ENCODE peak calls at places on chromosomes 1 and 21, in six cellular contexts. One of them, this sample, is unnamed.

GRCh38 chr1:90501281-90501680 is 215.8 kb downstream of the BARHL2 start:
- DNase-seq in K562: no peak
- DNase-seq in ovary: no peak
- DNase-seq in upper lobe of left lung: no peak
- DNase-seq in sigmoid colon: no peak
- DNase-seq in transverse colon: no peak
- DNase-seq in this sample: no peak

GRCh38 chr1:177586429-177586828 is 383.4 kb downstream of the SEC16B start:
- DNase-seq in upper lobe of left lung: no peak
- DNase-seq in K562: no peak
- DNase-seq in ovary: no peak
- DNase-seq in sigmoid colon: no peak
- DNase-seq in transverse colon: no peak
- DNase-seq in this sample: no peak

GRCh38 chr1:48493970-48494769 is 22.2 kb upstream of the SPATA6 start:
- DNase-seq in ovary: peak; percentile 30
- DNase-seq in transverse colon: peak; percentile 24
- DNase-seq in upper lobe of left lung: no peak
- DNase-seq in K562: no peak
- DNase-seq in sigmoid colon: peak; percentile 67
- DNase-seq in this sample: no peak

GRCh38 chr1:244414543-244414942 is 37.2 kb downstream of the ADSS2 start:
- DNase-seq in sigmoid colon: no peak
- DNase-seq in ovary: no peak
- DNase-seq in upper lobe of left lung: no peak
- DNase-seq in K562: no peak
- DNase-seq in transverse colon: no peak
- DNase-seq in this sample: no peak

GRCh38 chr1:181106022-181106312 is 17.5 kb downstream of the IER5 start:
- DNase-seq in transverse colon: no peak
- DNase-seq in sigmoid colon: no peak
- DNase-seq in ovary: no peak
- DNase-seq in upper lobe of left lung: no peak
- DNase-seq in K562: no peak
- DNase-seq in this sample: no peak

GRCh38 chr1:98055457-98055856 is 134.6 kb upstream of the DPYD start:
- DNase-seq in upper lobe of left lung: no peak
- DNase-seq in ovary: no peak
- DNase-seq in K562: no peak
- DNase-seq in transverse colon: no peak
- DNase-seq in sigmoid colon: no peak
- DNase-seq in this sample: no peak

GRCh38 chr1:44646276-44646675 is 28.0 kb downstream of the TMEM53 start:
- DNase-seq in upper lobe of left lung: peak; percentile 71
- DNase-seq in K562: no peak
- DNase-seq in sigmoid colon: peak; percentile 90
- DNase-seq in transverse colon: peak; percentile 37
- DNase-seq in ovary: no peak
- DNase-seq in this sample: no peak

GRCh38 chr21:41507521-41508414 is at the start of gene TMPRSS2:
- DNase-seq in upper lobe of left lung: peak; percentile 93
- DNase-seq in K562: no peak
- DNase-seq in transverse colon: peak; percentile 90
- DNase-seq in sigmoid colon: no peak
- DNase-seq in ovary: no peak
- DNase-seq in this sample: no peak

GRCh38 chr1:16161717-16162116 is 5.8 kb upstream of the EPHA2 start:
- DNase-seq in sigmoid colon: no peak
- DNase-seq in upper lobe of left lung: no peak
- DNase-seq in ovary: no peak
- DNase-seq in transverse colon: no peak
- DNase-seq in K562: no peak
- DNase-seq in this sample: no peak

GRCh38 chr1:97243973-97244560 is 522.5 kb downstream of the PTBP2 start:
- DNase-seq in transverse colon: no peak
- DNase-seq in upper lobe of left lung: no peak
- DNase-seq in K562: no peak
- DNase-seq in ovary: no peak
- DNase-seq in sigmoid colon: no peak
- DNase-seq in this sample: no peak

GRCh38 chr1:115303364-115303763 is 34.7 kb downstream of the NGF start:
- DNase-seq in upper lobe of left lung: no peak
- DNase-seq in ovary: no peak
- DNase-seq in sigmoid colon: no peak
- DNase-seq in K562: no peak
- DNase-seq in transverse colon: no peak
- DNase-seq in this sample: no peak

GRCh38 chr21:32538147-32538792 is 47.1 kb downstream of the TCP10L start:
- DNase-seq in transverse colon: no peak
- DNase-seq in upper lobe of left lung: no peak
- DNase-seq in sigmoid colon: no peak
- DNase-seq in ovary: no peak
- DNase-seq in K562: no peak
- DNase-seq in this sample: no peak

GRCh38 chr1:157377216-157377821 is 175.0 kb downstream of the FCRL5 start:
- DNase-seq in transverse colon: peak; percentile 46
- DNase-seq in sigmoid colon: no peak
- DNase-seq in K562: peak; percentile 29
- DNase-seq in ovary: no peak
- DNase-seq in upper lobe of left lung: no peak
- DNase-seq in this sample: no peak

GRCh38 chr1:9768983-9769382 is 54.8 kb downstream of the CLSTN1 start:
- DNase-seq in ovary: no peak
- DNase-seq in upper lobe of left lung: no peak
- DNase-seq in sigmoid colon: peak; percentile 5
- DNase-seq in K562: no peak
- DNase-seq in transverse colon: no peak
- DNase-seq in this sample: no peak

GRCh38 chr21:31924548-31924947 is 51.7 kb downstream of the HUNK start:
- DNase-seq in transverse colon: no peak
- DNase-seq in sigmoid colon: no peak
- DNase-seq in upper lobe of left lung: no peak
- DNase-seq in K562: no peak
- DNase-seq in ovary: no peak
- DNase-seq in this sample: no peak

GRCh38 chr1:206685749-206686485 is 1.2 kb downstream of the MAPKAPK2 start:
- DNase-seq in sigmoid colon: peak; percentile 85
- DNase-seq in upper lobe of left lung: peak; percentile 91
- DNase-seq in ovary: peak; percentile 79
- DNase-seq in K562: peak; percentile 77
- DNase-seq in transverse colon: peak; percentile 53
- DNase-seq in this sample: peak; percentile 47

GRCh38 chr1:203437696-203438315 is 37.8 kb upstream of the PRELP start:
- DNase-seq in transverse colon: no peak
- DNase-seq in K562: no peak
- DNase-seq in sigmoid colon: no peak
- DNase-seq in upper lobe of left lung: peak; percentile 25
- DNase-seq in ovary: no peak
- DNase-seq in this sample: no peak

GRCh38 chr1:162349635-162350330 is 26.9 kb downstream of the SPATA46 start:
- DNase-seq in transverse colon: no peak
- DNase-seq in ovary: no peak
- DNase-seq in K562: peak; percentile 39
- DNase-seq in sigmoid colon: no peak
- DNase-seq in upper lobe of left lung: no peak
- DNase-seq in this sample: no peak

GRCh38 chr1:175207971-175208370 is 15.4 kb upstream of the KIAA0040 start:
- DNase-seq in K562: no peak
- DNase-seq in transverse colon: no peak
- DNase-seq in ovary: no peak
- DNase-seq in sigmoid colon: no peak
- DNase-seq in upper lobe of left lung: no peak
- DNase-seq in this sample: no peak

GRCh38 chr1:176364231-176364905 is 98.6 kb upstream of the PAPPA2 start:
- DNase-seq in K562: no peak
- DNase-seq in transverse colon: no peak
- DNase-seq in sigmoid colon: no peak
- DNase-seq in upper lobe of left lung: no peak
- DNase-seq in ovary: no peak
- DNase-seq in this sample: no peak

GRCh38 chr1:154489863-154490262 is 12.2 kb upstream of the TDRD10 start:
- DNase-seq in ovary: no peak
- DNase-seq in transverse colon: no peak
- DNase-seq in upper lobe of left lung: no peak
- DNase-seq in K562: no peak
- DNase-seq in sigmoid colon: no peak
- DNase-seq in this sample: no peak

GRCh38 chr1:8681317-8681650 is 136.2 kb downstream of the RERE start:
- DNase-seq in upper lobe of left lung: no peak
- DNase-seq in ovary: no peak
- DNase-seq in transverse colon: no peak
- DNase-seq in K562: no peak
- DNase-seq in sigmoid colon: no peak
- DNase-seq in this sample: no peak

GRCh38 chr1:246058478-246058877 is 448.6 kb downstream of the SMYD3 start:
- DNase-seq in ovary: no peak
- DNase-seq in K562: no peak
- DNase-seq in sigmoid colon: no peak
- DNase-seq in upper lobe of left lung: no peak
- DNase-seq in transverse colon: no peak
- DNase-seq in this sample: no peak

GRCh38 chr1:2583871-2584341 is 2.7 kb upstream of the PRXL2B start:
- DNase-seq in sigmoid colon: no peak
- DNase-seq in ovary: no peak
- DNase-seq in upper lobe of left lung: no peak
- DNase-seq in K562: no peak
- DNase-seq in transverse colon: peak; percentile 37
- DNase-seq in this sample: no peak

GRCh38 chr1:183215076-183215720 is 29.1 kb downstream of the LAMC2 start:
- DNase-seq in transverse colon: no peak
- DNase-seq in ovary: no peak
- DNase-seq in K562: no peak
- DNase-seq in sigmoid colon: no peak
- DNase-seq in upper lobe of left lung: no peak
- DNase-seq in this sample: no peak

GRCh38 chr1:27600500-27601175 is 3.3 kb downstream of the AHDC1 start:
- DNase-seq in sigmoid colon: no peak
- DNase-seq in transverse colon: no peak
- DNase-seq in K562: no peak
- DNase-seq in ovary: peak; percentile 56
- DNase-seq in upper lobe of left lung: no peak
- DNase-seq in this sample: no peak

GRCh38 chr1:187985897-187986654 is 1157.3 kb downstream of the PLA2G4A start:
- DNase-seq in K562: no peak
- DNase-seq in sigmoid colon: no peak
- DNase-seq in ovary: no peak
- DNase-seq in upper lobe of left lung: no peak
- DNase-seq in transverse colon: no peak
- DNase-seq in this sample: no peak
- TF ChIP-seq EP300 in K562: no peak
- TF ChIP-seq EP300 in sigmoid colon: no peak
- TF ChIP-seq EP300 in ovary: no peak
- TF ChIP-seq EP300 in upper lobe of left lung: no peak
- TF ChIP-seq EP300 in transverse colon: no peak
- TF ChIP-seq EP300 in this sample: no peak

DNA sequence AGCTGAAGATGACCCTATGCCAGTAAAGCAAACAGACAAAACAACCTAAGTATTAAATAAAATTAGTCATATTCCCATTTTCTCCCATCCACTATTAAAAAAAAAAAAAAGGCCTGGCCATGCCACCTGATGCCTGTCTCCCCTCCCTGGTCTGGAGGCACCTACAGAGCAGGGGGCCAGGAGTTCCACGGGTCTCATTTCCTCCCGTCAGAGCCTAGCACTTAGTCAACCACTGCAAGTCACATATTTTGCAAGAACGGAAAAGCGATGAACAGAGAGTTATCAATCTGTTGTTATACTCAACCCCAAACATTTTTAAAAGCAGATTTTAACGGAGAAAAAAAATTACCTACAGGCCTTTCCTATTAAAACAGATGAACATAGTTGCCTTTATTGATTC is 59.3 kb downstream of the TGFBR3 start:
- DNase-seq in sigmoid colon: no peak
- DNase-seq in K562: no peak
- DNase-seq in ovary: no peak
- DNase-seq in transverse colon: no peak
- DNase-seq in upper lobe of left lung: no peak
- DNase-seq in this sample: no peak
- H3K27me3 ChIP-seq in sigmoid colon: no peaks in the 10 kb centered on the region
- H3K27me3 ChIP-seq in K562: no peaks in the 10 kb centered on the region
- H3K27me3 ChIP-seq in ovary: no peaks in the 10 kb centered on the region
- H3K27me3 ChIP-seq in transverse colon: no peaks in the 10 kb centered on the region
- H3K27me3 ChIP-seq in upper lobe of left lung: no peaks in the 10 kb centered on the region
- H3K27me3 ChIP-seq in this sample: no peaks in the 10 kb centered on the region

GRCh38 chr1:167714851-167715652 is 6.7 kb upstream of the MPZL1 start:
- DNase-seq in ovary: peak; percentile 91
- DNase-seq in transverse colon: peak; percentile 90
- DNase-seq in sigmoid colon: peak; percentile 92
- DNase-seq in upper lobe of left lung: no peak
- DNase-seq in K562: peak; percentile 78
- DNase-seq in this sample: peak; percentile 98
- TF ChIP-seq EP300 in ovary: no peak
- TF ChIP-seq EP300 in transverse colon: no peak
- TF ChIP-seq EP300 in sigmoid colon: no peak
- TF ChIP-seq EP300 in upper lobe of left lung: no peak
- TF ChIP-seq EP300 in K562: peak; percentile 86
- TF ChIP-seq EP300 in this sample: peak; percentile 73

GRCh38 chr21:45356653-45357435 is 48.1 kb upstream of the COL18A1 start:
- DNase-seq in upper lobe of left lung: no peak
- DNase-seq in ovary: no peak
- DNase-seq in sigmoid colon: no peak
- DNase-seq in transverse colon: no peak
- DNase-seq in K562: no peak
- DNase-seq in this sample: no peak
- H3K27me3 ChIP-seq in upper lobe of left lung: no peaks in the 10 kb centered on the region
- H3K27me3 ChIP-seq in ovary: no peaks in the 10 kb centered on the region
- H3K27me3 ChIP-seq in sigmoid colon: no peaks in the 10 kb centered on the region
- H3K27me3 ChIP-seq in transverse colon: no peaks in the 10 kb centered on the region
- H3K27me3 ChIP-seq in K562: peaks cover 11% of the 10 kb centered on the region
- H3K27me3 ChIP-seq in this sample: no peaks in the 10 kb centered on the region

GRCh38 chr1:26530540-26530897 is 958 bp downstream of the RPS6KA1 start:
- DNase-seq in K562: no peak
- DNase-seq in sigmoid colon: no peak
- DNase-seq in upper lobe of left lung: no peak
- DNase-seq in ovary: peak; percentile 32
- DNase-seq in transverse colon: peak; percentile 54
- DNase-seq in this sample: no peak

GRCh38 chr1:26529655-26530539 is at the start of gene RPS6KA1:
- DNase-seq in upper lobe of left lung: peak; percentile 95
- DNase-seq in transverse colon: peak; percentile 80
- DNase-seq in ovary: peak; percentile 75
- DNase-seq in sigmoid colon: no peak
- DNase-seq in K562: peak; percentile 99
- DNase-seq in this sample: no peak

GRCh38 chr1:26529405-26529654 is 231 bp upstream of the RPS6KA1 start:
- DNase-seq in ovary: no peak
- DNase-seq in K562: no peak
- DNase-seq in sigmoid colon: no peak
- DNase-seq in transverse colon: no peak
- DNase-seq in upper lobe of left lung: no peak
- DNase-seq in this sample: no peak

GRCh38 chr1:26531651-26532131 is 2.1 kb downstream of the RPS6KA1 start:
- DNase-seq in sigmoid colon: no peak
- DNase-seq in upper lobe of left lung: no peak
- DNase-seq in K562: no peak
- DNase-seq in ovary: no peak
- DNase-seq in transverse colon: peak; percentile 63
- DNase-seq in this sample: no peak

GRCh38 chr1:26530898-26531598 is 1.5 kb downstream of the RPS6KA1 start:
- DNase-seq in sigmoid colon: no peak
- DNase-seq in ovary: no peak
- DNase-seq in upper lobe of left lung: no peak
- DNase-seq in K562: peak; percentile 83
- DNase-seq in transverse colon: peak; percentile 94
- DNase-seq in this sample: no peak
- TF ChIP-seq EP300 in sigmoid colon: no peak
- TF ChIP-seq EP300 in ovary: no peak
- TF ChIP-seq EP300 in upper lobe of left lung: no peak
- TF ChIP-seq EP300 in K562: no peak
- TF ChIP-seq EP300 in transverse colon: no peak
- TF ChIP-seq EP300 in this sample: no peak